ENCODE peak calls at places on chromosomes 7 and 10, in five cellular contexts. X is foreskin keratinocyte; W is gastroesophageal sphincter; K is activated CD4-positive, alpha-beta T cell treated with anti-CD3 and anti-CD28 coated beads for 36 hours; B is stimulated activated naive CD8-positive, alpha-beta T cell treated with anti-CD3 and anti-CD28 coated beads, Interleukin-15, amount 100 ng/mL, for 72 hours. V is an unnamed sample.
A peak's percentile ranks its signal among the peaks of the same experiment; 100 is the strongest.

GRCh38 chr7:114468844-114469243 is 54.2 kb downstream of the FOXP2 start:
- ATAC-seq in X (peak; percentile 41), W (no peak), K (no peak), B (no peak), V (no peak)

GRCh38 chr10:34010891-34011290 is 676.4 kb upstream of the NRP1 start:
- ATAC-seq in X (peak; percentile 45), W (no peak), K (no peak), B (no peak), V (no peak)

GRCh38 chr7:149071182-149071635 is 19.3 kb downstream of the ZNF786 start:
- ATAC-seq in X (no peak), W (no peak), K (no peak), B (no peak), V (no peak)

GRCh38 chr7:73746378-73746777 is 7.8 kb upstream of the ABHD11 start:
- ATAC-seq in X (no peak), W (peak; percentile 64), K (no peak), B (no peak), V (no peak)

GRCh38 chr10:14389981-14390590 is 59.4 kb upstream of the FRMD4A start:
- ATAC-seq in X (no peak), W (no peak), K (peak; percentile 80), B (peak; percentile 85), V (no peak)

GRCh38 chr7:88233828-88234227 is 14.0 kb upstream of the SRI start:
- ATAC-seq in X (no peak), W (no peak), K (no peak), B (no peak), V (no peak)

GRCh38 chr10:133353202-133353959 is 4.4 kb downstream of the FUOM start:
- ATAC-seq in X (no peak), W (no peak), K (no peak), B (no peak), V (no peak)

GRCh38 chr7:131327049-131327625 is 539 bp upstream of the MKLN1 start:
- ATAC-seq in X (peak; percentile 49), W (peak; percentile 39), K (peak; percentile 30), B (peak; percentile 26), V (peak; percentile 77)

GRCh38 chr10:4651404-4652037 is 174.5 kb upstream of the AKR1E2 start:
- ATAC-seq in X (peak; percentile 66), W (no peak), K (peak; percentile 85), B (peak; percentile 84), V (no peak)

GRCh38 chr7:34718867-34719266 is 60.8 kb downstream of the NPSR1 start:
- ATAC-seq in X (no peak), W (no peak), K (peak; percentile 39), B (peak; percentile 61), V (no peak)

GRCh38 chr10:8103543-8103942 is 49.1 kb downstream of the GATA3 start:
- ATAC-seq in X (peak; percentile 12), W (no peak), K (no peak), B (no peak), V (no peak)